ENCODE peak calls at places on chromosomes 4 and X, in five cellular contexts. One of them, this sample, is unnamed.

GRCh38 chr4:99029018-99029735 is 33.7 kb downstream of the METAP1 start:
- DNase-seq in breast epithelium: no peak
- DNase-seq in suprapubic skin: no peak
- DNase-seq in body of pancreas: no peak
- DNase-seq in A549: no peak
- DNase-seq in this sample: no peak

GRCh38 chrX:13936804-13937203 is 92.9 kb downstream of the GEMIN8 start:
- DNase-seq in body of pancreas: no peak
- DNase-seq in A549: no peak
- DNase-seq in suprapubic skin: no peak
- DNase-seq in breast epithelium: no peak
- DNase-seq in this sample: no peak

GRCh38 chr4:174357321-174357720 is 73.6 kb downstream of the CEP44 start:
- DNase-seq in body of pancreas: no peak
- DNase-seq in A549: no peak
- DNase-seq in breast epithelium: no peak
- DNase-seq in suprapubic skin: no peak
- DNase-seq in this sample: no peak

GRCh38 chr4:182093431-182093831 is 149.8 kb upstream of the TENM3 start:
- DNase-seq in A549: no peak
- DNase-seq in body of pancreas: no peak
- DNase-seq in breast epithelium: no peak
- DNase-seq in suprapubic skin: no peak
- DNase-seq in this sample: no peak

GRCh38 chrX:117743469-117744251 is 372.9 kb downstream of the KLHL13 start:
- DNase-seq in breast epithelium: no peak
- DNase-seq in A549: peak; percentile 5
- DNase-seq in body of pancreas: peak; percentile 39
- DNase-seq in suprapubic skin: no peak
- DNase-seq in this sample: no peak

GRCh38 chrX:43064096-43064495 is 286.1 kb upstream of the PPP1R2C start:
- DNase-seq in suprapubic skin: no peak
- DNase-seq in breast epithelium: no peak
- DNase-seq in A549: no peak
- DNase-seq in body of pancreas: no peak
- DNase-seq in this sample: no peak

GRCh38 chrX:44003975-44004374 is 30.8 kb upstream of the NDP start:
- DNase-seq in body of pancreas: no peak
- DNase-seq in suprapubic skin: no peak
- DNase-seq in breast epithelium: no peak
- DNase-seq in A549: no peak
- DNase-seq in this sample: no peak

GRCh38 chr4:85372986-85373385 is 102.0 kb upstream of the ARHGAP24 start:
- DNase-seq in body of pancreas: no peak
- DNase-seq in A549: no peak
- DNase-seq in suprapubic skin: no peak
- DNase-seq in breast epithelium: no peak
- DNase-seq in this sample: no peak

GRCh38 chrX:25941559-25942250 is 196.4 kb upstream of the MAGEB18 start:
- DNase-seq in A549: no peak
- DNase-seq in suprapubic skin: no peak
- DNase-seq in body of pancreas: no peak
- DNase-seq in breast epithelium: no peak
- DNase-seq in this sample: no peak

GRCh38 chr4:33841120-33841519 is 2403.2 kb downstream of the ARAP2 start:
- DNase-seq in suprapubic skin: no peak
- DNase-seq in breast epithelium: no peak
- DNase-seq in A549: no peak
- DNase-seq in body of pancreas: no peak
- DNase-seq in this sample: no peak

GRCh38 chrX:12946838-12947544 is 27.9 kb upstream of the TMSB4X start:
- DNase-seq in body of pancreas: peak; percentile 72
- DNase-seq in suprapubic skin: no peak
- DNase-seq in breast epithelium: peak; percentile 53
- DNase-seq in A549: peak; percentile 88
- DNase-seq in this sample: peak; percentile 94

GRCh38 chrX:116490091-116490490 is 27.3 kb upstream of the CT83 start:
- DNase-seq in breast epithelium: no peak
- DNase-seq in suprapubic skin: no peak
- DNase-seq in body of pancreas: no peak
- DNase-seq in A549: peak; percentile 1
- DNase-seq in this sample: no peak

GRCh38 chr4:87179751-87180150 is 40.7 kb downstream of the KLHL8 start:
- DNase-seq in body of pancreas: no peak
- DNase-seq in A549: no peak
- DNase-seq in breast epithelium: no peak
- DNase-seq in suprapubic skin: no peak
- DNase-seq in this sample: no peak

GRCh38 chr4:79852305-79852730 is 220.7 kb downstream of the ANTXR2 start:
- DNase-seq in A549: peak; percentile 4
- DNase-seq in breast epithelium: no peak
- DNase-seq in suprapubic skin: no peak
- DNase-seq in body of pancreas: no peak
- DNase-seq in this sample: no peak

GRCh38 chr4:128228021-128228571 is 59.5 kb downstream of the PGRMC2 start:
- DNase-seq in A549: peak; percentile 11
- DNase-seq in breast epithelium: peak; percentile 76
- DNase-seq in suprapubic skin: no peak
- DNase-seq in body of pancreas: peak; percentile 19
- DNase-seq in this sample: peak; percentile 76

GRCh38 chr4:30264465-30264864 is 455.7 kb upstream of the PCDH7 start:
- DNase-seq in suprapubic skin: no peak
- DNase-seq in A549: no peak
- DNase-seq in body of pancreas: no peak
- DNase-seq in breast epithelium: no peak
- DNase-seq in this sample: no peak

GRCh38 chrX:132651411-132652086 is 162.7 kb upstream of the MBNL3 start:
- DNase-seq in body of pancreas: no peak
- DNase-seq in breast epithelium: no peak
- DNase-seq in suprapubic skin: no peak
- DNase-seq in A549: no peak
- DNase-seq in this sample: peak; percentile 21

GRCh38 chr4:164977243-164978164 is at the start of gene TRIM61:
- DNase-seq in suprapubic skin: no peak
- DNase-seq in A549: no peak
- DNase-seq in body of pancreas: peak; percentile 27
- DNase-seq in breast epithelium: no peak
- DNase-seq in this sample: no peak

GRCh38 chr4:172995161-172995560 is 173.4 kb upstream of the GALNT7 start:
- DNase-seq in A549: no peak
- DNase-seq in breast epithelium: no peak
- DNase-seq in body of pancreas: no peak
- DNase-seq in suprapubic skin: no peak
- DNase-seq in this sample: no peak

GRCh38 chr4:186557486-186557885 is 2.1 kb upstream of the MTNR1A start:
- DNase-seq in body of pancreas: no peak
- DNase-seq in A549: no peak
- DNase-seq in suprapubic skin: no peak
- DNase-seq in breast epithelium: no peak
- DNase-seq in this sample: no peak

GRCh38 chr4:136412708-136413107 is 1119.6 kb downstream of the PCDH18 start:
- DNase-seq in body of pancreas: no peak
- DNase-seq in suprapubic skin: no peak
- DNase-seq in breast epithelium: no peak
- DNase-seq in A549: no peak
- DNase-seq in this sample: no peak

GRCh38 chr4:176856421-176856820 is 63.7 kb upstream of the VEGFC start:
- DNase-seq in suprapubic skin: no peak
- DNase-seq in breast epithelium: no peak
- DNase-seq in A549: no peak
- DNase-seq in body of pancreas: no peak
- DNase-seq in this sample: no peak

GRCh38 chr4:74423101-74423500 is 21.8 kb upstream of the AREG start:
- DNase-seq in A549: peak; percentile 52
- DNase-seq in breast epithelium: no peak
- DNase-seq in suprapubic skin: no peak
- DNase-seq in body of pancreas: peak; percentile 19
- DNase-seq in this sample: no peak

GRCh38 chr4:69984030-69984443 is 11.7 kb upstream of the STATH start:
- DNase-seq in A549: peak; percentile 69
- DNase-seq in body of pancreas: peak; percentile 66
- DNase-seq in suprapubic skin: no peak
- DNase-seq in breast epithelium: no peak
- DNase-seq in this sample: peak; percentile 46

GRCh38 chrX:136635235-136635634 is 12.7 kb upstream of the CD40LG start:
- DNase-seq in breast epithelium: no peak
- DNase-seq in A549: no peak
- DNase-seq in suprapubic skin: no peak
- DNase-seq in body of pancreas: no peak
- DNase-seq in this sample: no peak

GRCh38 chr4:37977471-37978452 is 17.6 kb downstream of the PTTG2 start:
- DNase-seq in breast epithelium: peak; percentile 59
- DNase-seq in suprapubic skin: peak; percentile 88
- DNase-seq in body of pancreas: peak; percentile 72
- DNase-seq in A549: peak; percentile 61
- DNase-seq in this sample: no peak

GRCh38 chrX:39972340-39972739 is 125.4 kb downstream of the BCOR start:
- DNase-seq in body of pancreas: no peak
- DNase-seq in breast epithelium: no peak
- DNase-seq in A549: no peak
- DNase-seq in suprapubic skin: no peak
- DNase-seq in this sample: no peak

GRCh38 chr4:182344968-182345367 is 101.8 kb downstream of the TENM3 start:
- DNase-seq in suprapubic skin: no peak
- DNase-seq in A549: no peak
- DNase-seq in breast epithelium: no peak
- DNase-seq in body of pancreas: no peak
- DNase-seq in this sample: no peak

GRCh38 chr4:16123356-16124084 is 39.7 kb upstream of the PROM1 start:
- DNase-seq in suprapubic skin: no peak
- DNase-seq in breast epithelium: no peak
- DNase-seq in A549: no peak
- DNase-seq in body of pancreas: no peak
- DNase-seq in this sample: no peak
- H3K4me1 ChIP-seq in suprapubic skin: no peaks in the 10 kb centered on the region
- H3K4me1 ChIP-seq in breast epithelium: no peaks in the 10 kb centered on the region
- H3K4me1 ChIP-seq in A549: no peaks in the 10 kb centered on the region
- H3K4me1 ChIP-seq in body of pancreas: peaks cover 7% of the 10 kb centered on the region
- H3K4me1 ChIP-seq in this sample: no peaks in the 10 kb centered on the region

GRCh38 chrX:49992809-49993208 is 70.4 kb downstream of the CLCN5 start:
- DNase-seq in A549: no peak
- DNase-seq in body of pancreas: no peak
- DNase-seq in breast epithelium: no peak
- DNase-seq in suprapubic skin: no peak
- DNase-seq in this sample: no peak

GRCh38 chrX:49995795-49996455 is 73.5 kb downstream of the CLCN5 start:
- DNase-seq in body of pancreas: no peak
- DNase-seq in breast epithelium: no peak
- DNase-seq in suprapubic skin: no peak
- DNase-seq in A549: no peak
- DNase-seq in this sample: peak; percentile 48

GRCh38 chrX:49993661-49994060 is 71.3 kb downstream of the CLCN5 start:
- DNase-seq in suprapubic skin: no peak
- DNase-seq in breast epithelium: no peak
- DNase-seq in A549: no peak
- DNase-seq in body of pancreas: no peak
- DNase-seq in this sample: no peak

GRCh38 chrX:49991718-49992117 is 69.3 kb downstream of the CLCN5 start:
- DNase-seq in A549: no peak
- DNase-seq in body of pancreas: no peak
- DNase-seq in breast epithelium: no peak
- DNase-seq in suprapubic skin: no peak
- DNase-seq in this sample: no peak

GRCh38 chrX:49995021-49995731 is 72.8 kb downstream of the CLCN5 start:
- DNase-seq in breast epithelium: no peak
- DNase-seq in A549: peak; percentile 37
- DNase-seq in suprapubic skin: no peak
- DNase-seq in body of pancreas: no peak
- DNase-seq in this sample: peak; percentile 78
- H3K4me1 ChIP-seq in breast epithelium: no peaks in the 10 kb centered on the region
- H3K4me1 ChIP-seq in A549: peaks cover 7% of the 10 kb centered on the region
- H3K4me1 ChIP-seq in suprapubic skin: no peaks in the 10 kb centered on the region
- H3K4me1 ChIP-seq in body of pancreas: no peaks in the 10 kb centered on the region
- H3K4me1 ChIP-seq in this sample: peaks cover 22% of the 10 kb centered on the region

GRCh38 chrX:79162076-79162475 is 17.6 kb downstream of the GPR174 start:
- DNase-seq in A549: no peak
- DNase-seq in body of pancreas: no peak
- DNase-seq in breast epithelium: no peak
- DNase-seq in suprapubic skin: no peak
- DNase-seq in this sample: no peak
- H3K4me1 ChIP-seq in A549: no peaks in the 10 kb centered on the region
- H3K4me1 ChIP-seq in body of pancreas: no peaks in the 10 kb centered on the region
- H3K4me1 ChIP-seq in breast epithelium: no peaks in the 10 kb centered on the region
- H3K4me1 ChIP-seq in suprapubic skin: no peaks in the 10 kb centered on the region
- H3K4me1 ChIP-seq in this sample: no peaks in the 10 kb centered on the region

GRCh38 chr4:153728660-153729059 is 31.2 kb downstream of the RNF175 start:
- DNase-seq in suprapubic skin: no peak
- DNase-seq in breast epithelium: no peak
- DNase-seq in A549: no peak
- DNase-seq in body of pancreas: no peak
- DNase-seq in this sample: no peak

GRCh38 chr4:153725811-153726154 is 34.0 kb downstream of the RNF175 start:
- DNase-seq in A549: no peak
- DNase-seq in suprapubic skin: no peak
- DNase-seq in body of pancreas: no peak
- DNase-seq in breast epithelium: no peak
- DNase-seq in this sample: no peak

GRCh38 chr4:153729901-153730300 is 29.9 kb downstream of the RNF175 start:
- DNase-seq in suprapubic skin: no peak
- DNase-seq in body of pancreas: no peak
- DNase-seq in A549: no peak
- DNase-seq in breast epithelium: no peak
- DNase-seq in this sample: no peak

GRCh38 chr4:153725070-153725810 is 34.6 kb downstream of the RNF175 start:
- DNase-seq in suprapubic skin: no peak
- DNase-seq in body of pancreas: no peak
- DNase-seq in breast epithelium: no peak
- DNase-seq in A549: no peak
- DNase-seq in this sample: no peak

GRCh38 chr4:153728151-153728550 is 31.7 kb downstream of the RNF175 start:
- DNase-seq in body of pancreas: no peak
- DNase-seq in suprapubic skin: no peak
- DNase-seq in breast epithelium: no peak
- DNase-seq in A549: no peak
- DNase-seq in this sample: no peak
- H3K4me1 ChIP-seq in body of pancreas: no peaks in the 10 kb centered on the region
- H3K4me1 ChIP-seq in suprapubic skin: no peaks in the 10 kb centered on the region
- H3K4me1 ChIP-seq in breast epithelium: no peaks in the 10 kb centered on the region
- H3K4me1 ChIP-seq in A549: no peaks in the 10 kb centered on the region
- H3K4me1 ChIP-seq in this sample: no peaks in the 10 kb centered on the region